ENCODE peak calls at places on chromosomes 6 and 20, in four cellular contexts. G is AG04450, O is prostate gland, P is upper lobe of left lung. U is an unnamed sample.

GRCh38 chr6:157989541-157990289 is 8.1 kb downstream of the SYNJ2 start:
- DNase-seq in G (no peak), P (peak), O (peak), U (peak)

GRCh38 chr20:10741060-10741459 is 67.3 kb upstream of the JAG1 start:
- DNase-seq in O (peak), G (no peak), P (no peak), U (peak)

GRCh38 chr6:36962874-36963273 is 8.3 kb downstream of the PI16 start:
- DNase-seq in G (no peak), P (no peak), O (no peak), U (peak)

GRCh38 chr6:43436577-43437282 is 9.4 kb downstream of the ABCC10 start:
- DNase-seq in P (no peak), O (peak), G (peak), U (peak)

GRCh38 chr6:108594640-108595039 is 33.9 kb downstream of the FOXO3 start:
- DNase-seq in O (peak), G (no peak), P (no peak), U (no peak)

GRCh38 chr6:138514860-138515540 is 15.7 kb upstream of the NHSL1 start:
- DNase-seq in P (no peak), G (no peak), O (no peak), U (no peak)

GRCh38 chr6:120096861-120097260 is 747.3 kb upstream of the MAN1A1 start:
- DNase-seq in G (no peak), O (no peak), P (no peak), U (no peak)

GRCh38 chr6:143513410-143513809 is 1.9 kb upstream of the FUCA2 start:
- DNase-seq in O (no peak), G (no peak), P (no peak), U (no peak)

GRCh38 chr6:80742481-80742880 is 636.0 kb downstream of the BCKDHB start:
- DNase-seq in O (no peak), P (no peak), G (no peak), U (peak)

GRCh38 chr6:28105286-28105685 is 19.1 kb upstream of the ZSCAN16 start:
- DNase-seq in O (no peak), G (no peak), P (no peak), U (peak)

GRCh38 chr6:118897386-118897785 is 3.4 kb downstream of the ASF1A start:
- DNase-seq in O (no peak), G (no peak), P (no peak), U (no peak)

GRCh38 chr6:127515234-127515793 is 3.8 kb downstream of the MTCL3 start:
- DNase-seq in O (no peak), P (no peak), G (no peak), U (peak)

GRCh38 chr6:44522871-44523270 is 135.4 kb downstream of the CDC5L start:
- DNase-seq in P (no peak), O (no peak), G (no peak), U (no peak)

GRCh38 chr20:62684986-62685385 is 23.6 kb upstream of the NTSR1 start:
- DNase-seq in O (no peak), G (no peak), P (no peak), U (no peak)

GRCh38 chr6:53862517-53863457 is 68.0 kb downstream of the LRRC1 start:
- DNase-seq in O (no peak), P (no peak), G (peak), U (peak)

GRCh38 chr6:26556263-26557070 is 18.3 kb downstream of the HMGN4 start:
- DNase-seq in G (peak), O (no peak), P (no peak), U (peak)

GRCh38 chr6:138157986-138158638 is 3.6 kb upstream of the ARFGEF3 start:
- DNase-seq in O (no peak), P (no peak), G (no peak), U (no peak)

GRCh38 chr6:163335671-163336545 is 78.6 kb upstream of the QKI start:
- DNase-seq in G (no peak), P (no peak), O (no peak), U (peak)

GRCh38 chr6:107323133-107323785 is 136.1 kb downstream of the PDSS2 start:
- DNase-seq in G (no peak), P (no peak), O (no peak), U (no peak)

GRCh38 chr20:49279677-49280462 is 2.0 kb upstream of the ZNFX1 start:
- DNase-seq in G (no peak), O (no peak), P (no peak), U (no peak)

GRCh38 chr6:1665214-1665613 is 55.5 kb downstream of the FOXC1 start:
- DNase-seq in G (no peak), P (no peak), O (no peak), U (no peak)

GRCh38 chr6:157714153-157714490 is 108.9 kb upstream of the SNX9 start:
- DNase-seq in O (no peak), G (no peak), P (no peak), U (peak)

GRCh38 chr20:64055893-64056638 is 6.6 kb upstream of the SOX18 start:
- DNase-seq in O (no peak), G (no peak), P (no peak), U (peak)

GRCh38 chr6:168026925-168027324 is 29.5 kb downstream of the KIF25 start:
- DNase-seq in G (no peak), O (no peak), P (no peak), U (no peak)

GRCh38 chr20:6560978-6561377 is 206.5 kb upstream of the BMP2 start:
- DNase-seq in G (no peak), O (no peak), P (no peak), U (no peak)

GRCh38 chr6:112851141-112851540 is 504.0 kb downstream of the RFPL4B start:
- DNase-seq in O (no peak), G (no peak), P (no peak), U (no peak)

GRCh38 chr6:43992783-43993505 is 134.3 kb downstream of the MRPL14 start:
- DNase-seq in P (no peak), G (no peak), O (no peak), U (no peak)

GRCh38 chr6:36517408-36517807 is 29.9 kb downstream of the STK38 start:
- DNase-seq in O (no peak), G (no peak), P (no peak), U (no peak)

GRCh38 chr6:56091159-56091869 is 156.1 kb downstream of the COL21A1 start:
- DNase-seq in P (no peak), O (no peak), G (peak), U (peak)

GRCh38 chr6:16092140-16092539 is 36.7 kb upstream of the MYLIP start:
- DNase-seq in G (no peak), P (no peak), O (no peak), U (no peak)

GRCh38 chr6:139659711-139660110 is 285.3 kb upstream of the CITED2 start:
- DNase-seq in G (no peak), P (no peak), O (no peak), U (no peak)

GRCh38 chr20:47206962-47207641 is 149.4 kb downstream of the ZMYND8 start:
- DNase-seq in O (no peak), P (no peak), G (no peak), U (no peak)

GRCh38 chr6:80457044-80457933 is 350.8 kb downstream of the BCKDHB start:
- DNase-seq in G (peak), P (no peak), O (peak), U (peak)

GRCh38 chr20:845226-845868 is 11.8 kb downstream of the FAM110A start:
- DNase-seq in G (no peak), O (no peak), P (peak), U (no peak)
- H3K4me3 ChIP-seq in G (no peak), O (no peak), P (peak), U (no peak)

GRCh38 chr6:134830945-134831344 is 119.0 kb downstream of the ALDH8A1 start:
- DNase-seq in O (no peak), G (no peak), P (no peak), U (no peak)

GRCh38 chr6:134830194-134830593 is 119.7 kb downstream of the ALDH8A1 start:
- DNase-seq in G (no peak), P (no peak), O (no peak), U (no peak)

GRCh38 chr6:134828641-134829040 is 121.3 kb downstream of the ALDH8A1 start:
- DNase-seq in O (no peak), G (no peak), P (no peak), U (no peak)

GRCh38 chr6:134823635-134824034 is 126.3 kb downstream of the ALDH8A1 start:
- DNase-seq in O (no peak), P (no peak), G (no peak), U (no peak)

DNA sequence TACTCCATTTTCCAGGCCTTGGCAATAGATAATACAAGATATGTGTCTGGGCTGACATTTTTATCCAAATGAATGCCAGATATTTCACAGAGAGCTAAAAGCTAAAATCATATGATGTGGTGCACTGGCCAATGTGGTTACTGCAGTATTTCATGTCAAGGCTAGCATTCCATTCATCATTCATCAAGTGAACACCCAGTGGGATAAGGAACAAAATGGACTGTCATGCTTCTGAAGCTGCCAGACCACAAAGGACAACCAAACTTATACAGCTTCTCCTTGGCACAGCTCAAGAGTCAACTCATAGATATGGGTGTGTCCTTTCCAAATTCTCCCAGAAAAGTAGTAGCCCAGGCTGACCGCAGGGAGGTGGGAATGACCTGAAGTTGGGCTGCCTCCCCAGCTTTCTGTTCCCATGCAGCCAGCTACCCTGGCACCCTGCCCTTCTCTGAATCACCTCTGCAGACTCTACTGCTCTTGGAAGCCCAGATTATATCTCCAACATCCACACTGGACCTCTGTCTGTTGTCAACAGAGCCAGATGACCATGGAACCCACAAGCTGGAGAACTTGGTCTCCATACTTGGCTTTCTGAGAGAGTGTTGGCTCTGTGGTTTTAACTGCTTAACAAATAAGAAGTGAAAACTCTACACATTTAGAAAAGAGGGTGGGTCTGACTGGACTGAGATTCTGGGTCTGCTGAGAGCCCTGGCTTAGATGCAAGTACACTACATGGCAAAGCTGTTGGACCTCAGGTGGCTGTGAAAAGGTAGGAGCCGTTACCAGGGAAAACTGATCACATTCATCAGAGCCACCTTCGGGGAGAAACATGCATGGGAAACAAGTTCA is 122.8 kb downstream of the ALDH8A1 start:
- DNase-seq in G (peak), O (peak), P (no peak), U (peak)
- TF ChIP-seq CTCF in G (no peak), O (no peak), P (no peak), U (peak)

DNA sequence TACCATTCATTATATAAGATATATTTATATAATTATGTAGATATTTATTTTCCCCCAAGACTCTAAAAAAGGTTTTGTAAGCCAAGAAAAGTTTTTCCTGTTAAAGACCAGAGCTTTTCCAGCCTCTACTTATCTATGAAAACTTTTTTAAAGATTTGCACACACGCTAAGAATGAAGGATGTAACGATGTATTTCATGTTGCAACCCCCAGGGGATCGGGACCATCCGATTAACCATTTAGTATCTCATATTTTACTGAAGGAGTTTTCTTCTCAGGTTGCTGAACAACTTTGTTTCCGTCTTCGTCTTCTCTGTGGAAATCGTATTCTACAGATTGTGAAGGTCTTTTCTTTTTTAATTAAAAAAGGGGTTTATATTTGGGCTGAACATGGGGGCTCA is 70.0 kb upstream of the SASH1 start:
- DNase-seq in P (no peak), G (no peak), O (no peak), U (peak)
- H3K4me3 ChIP-seq in P (no peak), G (peak), O (no peak), U (peak)

DNA sequence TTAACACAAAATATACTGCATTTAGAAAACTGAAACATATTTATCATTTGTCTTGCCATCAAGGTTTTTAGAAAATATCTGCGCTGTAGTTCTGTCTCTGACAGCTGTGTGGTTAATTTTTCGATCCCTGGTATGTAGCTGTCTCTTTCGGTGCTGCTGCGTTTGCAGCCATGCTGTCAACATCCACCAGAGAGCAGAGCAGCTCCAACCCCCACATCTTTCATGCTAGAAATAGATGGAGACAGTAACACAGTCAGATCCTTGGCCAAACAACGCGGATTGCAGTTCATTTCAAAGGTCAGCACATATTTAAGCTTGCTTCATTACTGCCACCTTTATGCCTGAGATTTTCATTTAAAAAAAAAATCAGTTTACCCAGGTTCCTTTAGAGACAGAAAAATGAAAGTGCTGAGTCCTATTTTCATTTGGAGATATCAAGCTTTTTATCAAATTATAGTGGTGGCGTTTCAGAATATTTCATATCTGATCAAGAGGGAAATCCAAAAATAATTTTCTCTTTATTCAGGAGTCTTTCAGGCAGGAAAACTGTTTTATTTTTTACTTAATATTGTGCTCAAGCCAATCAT is 157.7 kb upstream of the MMS22L start:
- DNase-seq in O (no peak), G (no peak), P (no peak), U (peak)
- TF ChIP-seq CTCF in O (no peak), G (peak), P (no peak), U (peak)

GRCh38 chr20:45822863-45823262 is 4.2 kb downstream of the TNNC2 start:
- DNase-seq in P (peak), O (peak), G (no peak), U (no peak)

GRCh38 chr20:45821942-45822341 is 5.2 kb downstream of the TNNC2 start:
- DNase-seq in P (no peak), O (no peak), G (no peak), U (no peak)

GRCh38 chr20:45827030-45827652 is at the start of gene TNNC2:
- DNase-seq in P (no peak), G (no peak), O (no peak), U (no peak)

GRCh38 chr20:45826381-45827019 is 612 bp downstream of the TNNC2 start:
- DNase-seq in G (no peak), O (no peak), P (peak), U (peak)

GRCh38 chr20:45823949-45824835 is 2.9 kb downstream of the TNNC2 start:
- DNase-seq in P (peak), O (peak), G (no peak), U (peak)
- H3K4me3 ChIP-seq in P (peak), O (no peak), G (no peak), U (no peak)

DNA sequence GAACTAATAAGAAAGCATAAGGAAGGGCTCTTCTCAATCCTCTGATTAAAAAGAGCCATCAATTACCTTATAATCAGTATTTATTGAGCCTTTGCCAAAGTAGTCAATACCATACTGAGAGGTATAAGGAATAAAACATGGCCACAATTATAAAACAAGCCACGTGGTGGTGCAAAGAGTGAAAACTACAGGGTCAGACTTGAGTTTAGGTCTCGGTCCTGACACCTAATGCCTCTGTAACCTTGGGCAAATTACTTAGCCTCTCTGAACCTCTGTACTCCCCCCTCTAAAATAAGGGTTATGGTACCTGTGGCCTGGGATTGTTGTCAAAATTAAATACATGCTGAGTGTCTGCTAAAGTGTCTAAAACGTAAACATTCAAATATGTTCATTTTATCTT is 11.8 kb downstream of the TRIM10 start:
- DNase-seq in O (no peak), P (no peak), G (no peak), U (peak)
- TF ChIP-seq CTCF in O (no peak), P (no peak), G (no peak), U (no peak)

DNA sequence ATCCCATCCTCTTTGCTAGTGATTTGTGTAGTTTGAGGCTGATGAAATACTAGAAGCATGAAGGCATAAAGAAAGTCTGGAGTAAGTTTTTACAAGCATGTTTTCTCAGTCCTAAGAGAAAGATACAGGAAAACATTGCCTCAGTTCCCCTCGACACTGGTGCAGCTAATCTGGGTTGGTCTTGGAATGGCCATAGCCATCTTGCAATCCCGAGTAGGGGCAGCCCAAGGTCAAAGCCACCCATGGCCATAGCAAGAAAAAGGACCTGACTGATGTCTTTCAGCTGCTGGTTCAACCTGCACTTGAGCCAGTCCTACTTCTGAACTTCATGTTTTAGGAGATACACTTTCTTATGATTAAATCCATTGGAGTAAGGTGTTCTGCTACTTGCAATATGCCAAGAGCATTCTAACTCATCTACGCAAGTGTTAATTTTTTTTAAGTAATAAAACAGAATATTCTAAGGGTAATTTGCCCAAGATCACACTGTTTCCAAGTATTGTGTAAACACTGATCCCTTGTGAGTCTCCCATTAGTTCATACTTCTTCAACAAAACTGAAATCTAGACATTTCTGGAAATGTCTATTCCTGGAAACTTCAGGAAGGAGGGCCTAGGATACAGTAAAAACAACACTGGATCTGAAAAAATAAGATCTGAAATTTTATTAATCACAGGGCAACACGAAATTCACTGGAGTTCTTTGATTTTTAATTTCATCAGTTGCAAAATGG is 108.9 kb downstream of the MAP3K5 start:
- DNase-seq in P (no peak), G (no peak), O (no peak), U (no peak)
- H3K4me3 ChIP-seq in P (no peak), G (no peak), O (no peak), U (no peak)

DNA sequence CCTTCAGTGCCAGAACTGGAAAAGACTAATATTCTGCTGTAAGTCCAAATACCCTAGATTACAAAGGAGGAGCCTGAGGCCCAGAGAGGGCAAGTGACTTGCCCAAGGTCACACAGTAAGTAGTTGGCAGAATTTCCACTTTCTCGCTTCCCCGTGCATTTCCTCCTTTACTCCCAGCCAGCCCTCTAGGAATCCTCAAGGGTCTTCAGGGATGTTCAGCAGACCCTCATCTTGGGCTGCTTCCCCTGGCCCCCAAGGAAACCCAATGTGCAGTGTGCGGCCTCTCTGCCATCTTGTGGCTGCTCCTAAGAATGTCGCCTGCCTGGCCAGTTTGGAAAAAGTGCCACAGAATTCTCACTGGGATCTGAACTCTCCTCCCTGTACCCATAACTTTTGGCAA is 217.7 kb upstream of the LRFN2 start:
- DNase-seq in P (no peak), O (no peak), G (no peak), U (no peak)
- TF ChIP-seq CTCF in P (no peak), O (no peak), G (peak), U (peak)

GRCh38 chr6:99602519-99603420 is 3.9 kb upstream of the PRDM13 start:
- DNase-seq in O (no peak), P (peak), G (no peak), U (no peak)

GRCh38 chr6:99605074-99605726 is 1.4 kb upstream of the PRDM13 start:
- DNase-seq in G (no peak), P (no peak), O (no peak), U (no peak)

GRCh38 chr6:99605911-99606669 is 543 bp upstream of the PRDM13 start:
- DNase-seq in O (no peak), G (no peak), P (no peak), U (no peak)

GRCh38 chr6:99603421-99604160 is 3.0 kb upstream of the PRDM13 start:
- DNase-seq in G (no peak), O (no peak), P (peak), U (no peak)

GRCh38 chr6:99604161-99605073 is 2.2 kb upstream of the PRDM13 start:
- DNase-seq in P (peak), G (no peak), O (no peak), U (no peak)
- H3K4me3 ChIP-seq in P (peak), G (no peak), O (no peak), U (no peak)

U was measured in fibroblast of the aortic adventitia.